ENCODE peak calls at places on chromosomes 2 and 18, in six cellular contexts. J is NT2/D1, C is K562, L is H1, O is HepG2, R is GM12878. P is an unnamed sample.

GRCh38 chr2:96505231-96505889 is at the start of gene NEURL3:
- DNase-seq in J (no peak), L (no peak), C (no peak), R (no peak), O (peak), P (peak)

GRCh38 chr2:6791682-6792081 is 74.0 kb downstream of the CMPK2 start:
- DNase-seq in C (no peak), J (no peak), R (no peak), O (no peak), L (no peak), P (no peak)

GRCh38 chr2:68379184-68379708 is 14.2 kb downstream of the PLEK start:
- DNase-seq in R (no peak), J (no peak), C (no peak), L (no peak), O (no peak), P (no peak)

GRCh38 chr18:137327-137726 is 21.0 kb upstream of the USP14 start:
- DNase-seq in J (no peak), L (no peak), R (no peak), C (no peak), O (no peak), P (no peak)

GRCh38 chr2:133972786-133973185 is 281.1 kb upstream of the MGAT5 start:
- DNase-seq in R (no peak), O (no peak), L (no peak), J (no peak), C (no peak), P (no peak)

GRCh38 chr2:232026941-232027340 is 65.4 kb downstream of the DIS3L2 start:
- DNase-seq in R (peak), O (no peak), L (no peak), J (no peak), C (no peak), P (no peak)

GRCh38 chr18:79625195-79625923 is 54.2 kb upstream of the CTDP1 start:
- DNase-seq in C (no peak), J (no peak), L (no peak), O (no peak), R (peak), P (no peak)

GRCh38 chr2:200335657-200336056 is 29.2 kb downstream of the SPATS2L start:
- DNase-seq in L (no peak), J (no peak), R (no peak), O (peak), C (no peak), P (no peak)

GRCh38 chr2:53422979-53423378 is 344.6 kb upstream of the CHAC2 start:
- DNase-seq in O (peak), R (no peak), L (peak), C (peak), J (peak), P (peak)

GRCh38 chr18:41828137-41828536 is 126.9 kb upstream of the PIK3C3 start:
- DNase-seq in C (no peak), R (no peak), O (no peak), J (no peak), L (no peak), P (no peak)
- TF ChIP-seq ZNF274 in C (no peak), R (no peak), O (no peak), J (no peak), L (no peak), P (no peak)

GRCh38 chr2:118970396-118971135 is 28.6 kb downstream of the MARCO start:
- DNase-seq in L (no peak), J (no peak), O (no peak), C (no peak), R (no peak), P (no peak)
- TF ChIP-seq ZNF274 in L (no peak), J (no peak), O (no peak), C (no peak), R (no peak), P (no peak)

GRCh38 chr2:66448592-66448991 is 13.7 kb downstream of the MEIS1 start:
- DNase-seq in O (no peak), L (no peak), C (no peak), R (no peak), J (no peak), P (no peak)

GRCh38 chr2:66446924-66447323 is 12.0 kb downstream of the MEIS1 start:
- DNase-seq in J (no peak), L (no peak), O (no peak), R (no peak), C (no peak), P (no peak)

GRCh38 chr2:66445781-66446177 is 10.9 kb downstream of the MEIS1 start:
- DNase-seq in L (no peak), J (no peak), C (no peak), O (no peak), R (no peak), P (no peak)

GRCh38 chr2:66446178-66446860 is 11.4 kb downstream of the MEIS1 start:
- DNase-seq in J (no peak), L (no peak), O (no peak), C (no peak), R (no peak), P (no peak)

GRCh38 chr2:66447676-66448075 is 12.8 kb downstream of the MEIS1 start:
- DNase-seq in J (no peak), C (no peak), O (no peak), R (no peak), L (no peak), P (no peak)
- TF ChIP-seq ZNF274 in J (no peak), C (no peak), O (no peak), R (no peak), L (no peak), P (no peak)

GRCh38 chr2:172288603-172289002 is 138.8 kb upstream of the ITGA6 start:
- DNase-seq in L (no peak), O (no peak), J (no peak), C (no peak), R (no peak), P (peak)
- TF ChIP-seq ZNF274 in L (no peak), O (no peak), J (no peak), C (no peak), R (no peak), P (no peak)

DNA sequence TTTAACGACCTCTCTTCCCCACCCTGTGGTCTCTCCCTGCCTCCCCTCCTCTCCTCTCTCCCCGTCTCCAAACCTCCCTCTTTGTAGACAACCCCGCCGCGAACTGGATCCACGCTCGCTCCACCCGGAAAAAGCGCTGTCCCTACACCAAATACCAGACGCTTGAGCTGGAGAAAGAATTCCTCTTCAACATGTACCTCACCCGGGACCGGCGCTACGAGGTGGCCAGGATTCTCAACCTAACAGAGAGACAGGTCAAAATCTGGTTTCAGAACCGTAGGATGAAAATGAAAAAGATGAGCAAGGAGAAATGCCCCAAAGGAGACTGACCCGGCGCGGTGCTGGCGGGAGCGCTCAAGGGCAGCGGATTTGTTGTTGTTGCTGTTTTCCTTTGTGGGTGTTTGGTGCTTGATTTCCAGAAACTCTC is 1.3 kb downstream of the HOXD9 start:
- DNase-seq in J (no peak), L (no peak), C (no peak), R (no peak), O (no peak), P (no peak)
- TF ChIP-seq ZNF274 in J (no peak), L (no peak), C (no peak), R (no peak), O (no peak), P (no peak)

DNA sequence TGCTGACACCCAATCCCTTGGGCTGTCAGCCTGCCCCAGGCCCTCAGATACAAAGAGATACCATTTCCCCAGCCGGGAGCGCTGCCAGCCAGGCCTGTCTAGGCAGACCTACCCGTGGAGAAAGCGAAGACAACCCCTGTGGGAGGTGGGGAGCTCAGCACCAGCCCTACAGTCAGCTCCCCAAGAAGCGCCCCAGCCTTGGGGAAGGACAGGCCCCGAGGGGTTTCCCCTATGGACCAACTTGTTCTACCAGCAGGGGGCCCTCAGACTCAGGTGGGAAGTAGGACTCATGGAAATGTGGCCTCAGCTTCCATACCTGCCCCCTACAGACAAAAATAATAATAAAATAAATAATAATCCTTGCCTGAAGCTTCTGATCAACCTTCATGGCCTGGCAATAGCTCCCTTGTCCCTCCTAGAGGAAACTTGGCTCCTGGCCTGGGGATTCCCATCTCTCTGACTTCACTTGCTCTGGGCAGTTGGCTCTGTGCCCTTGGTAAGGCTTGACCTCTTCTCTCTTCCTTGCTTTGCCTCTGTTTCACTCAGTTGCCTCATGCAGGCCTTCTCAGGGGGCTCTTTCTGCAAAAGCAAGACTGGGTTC is 7.0 kb downstream of the SLC35F6 start:
- DNase-seq in C (peak), O (peak), R (no peak), J (no peak), L (no peak), P (no peak)
- TF ChIP-seq ZNF274 in C (no peak), O (no peak), R (no peak), J (no peak), L (no peak), P (no peak)

GRCh38 chr18:62325806-62326645 is 916 bp downstream of the TNFRSF11A start:
- DNase-seq in R (no peak), C (no peak), O (no peak), L (no peak), J (no peak), P (no peak)
- TF ChIP-seq ZNF274 in R (no peak), C (no peak), O (no peak), L (no peak), J (no peak), P (no peak)

DNA sequence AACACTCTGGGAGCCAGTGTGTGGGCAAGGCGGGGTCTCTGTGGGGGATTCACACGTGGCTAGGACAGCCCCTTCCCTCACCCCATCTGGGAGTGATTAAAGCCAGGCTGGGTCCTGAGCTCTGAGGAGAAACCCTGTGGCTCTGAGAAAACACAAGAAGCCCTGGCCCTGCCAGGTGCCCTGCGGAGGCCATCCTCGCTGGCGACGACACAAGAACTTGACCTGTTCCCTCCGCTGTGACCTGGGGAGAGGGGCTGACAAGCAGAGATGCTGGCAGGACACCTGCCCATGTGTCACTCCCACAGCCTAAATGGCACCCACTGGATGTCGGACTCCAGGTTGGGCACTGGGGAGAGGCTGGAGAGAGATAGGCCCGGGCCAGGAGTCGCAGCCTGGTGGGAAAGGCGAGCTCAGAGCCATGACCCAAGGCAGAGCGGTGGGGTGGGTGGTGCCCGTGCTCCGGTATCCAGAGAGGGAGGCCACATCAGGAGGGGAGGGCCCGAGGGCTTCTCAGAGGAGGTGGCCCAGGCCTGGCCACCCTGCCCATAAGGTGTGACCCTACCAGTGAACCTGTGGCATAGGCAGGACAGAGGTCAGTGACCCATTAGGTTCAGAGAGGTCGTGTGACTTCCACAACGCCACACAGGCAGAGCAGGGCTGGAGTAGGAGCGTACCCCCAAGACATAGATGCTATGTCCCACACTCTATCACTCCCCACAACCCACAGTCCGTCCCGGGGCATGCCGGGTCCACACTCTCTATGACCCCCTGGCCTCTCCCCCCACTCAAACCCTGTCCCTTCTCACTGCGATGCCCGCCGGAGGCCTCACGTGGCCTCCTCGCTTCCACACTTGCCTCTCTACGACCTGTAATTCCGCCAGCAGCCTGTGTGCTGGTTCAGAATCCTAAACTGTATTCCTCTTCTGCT is 59.4 kb upstream of the HPCAL1 start:
- DNase-seq in J (no peak), R (no peak), O (no peak), L (no peak), C (no peak), P (no peak)
- TF ChIP-seq ZNF274 in J (no peak), R (no peak), O (no peak), L (no peak), C (no peak), P (no peak)

GRCh38 chr18:1542230-1542774 is 637.6 kb downstream of the ADCYAP1 start:
- DNase-seq in J (no peak), L (no peak), O (no peak), C (no peak), R (no peak), P (no peak)
- TF ChIP-seq ZNF274 in J (no peak), L (no peak), O (no peak), C (no peak), R (no peak), P (no peak)

DNA sequence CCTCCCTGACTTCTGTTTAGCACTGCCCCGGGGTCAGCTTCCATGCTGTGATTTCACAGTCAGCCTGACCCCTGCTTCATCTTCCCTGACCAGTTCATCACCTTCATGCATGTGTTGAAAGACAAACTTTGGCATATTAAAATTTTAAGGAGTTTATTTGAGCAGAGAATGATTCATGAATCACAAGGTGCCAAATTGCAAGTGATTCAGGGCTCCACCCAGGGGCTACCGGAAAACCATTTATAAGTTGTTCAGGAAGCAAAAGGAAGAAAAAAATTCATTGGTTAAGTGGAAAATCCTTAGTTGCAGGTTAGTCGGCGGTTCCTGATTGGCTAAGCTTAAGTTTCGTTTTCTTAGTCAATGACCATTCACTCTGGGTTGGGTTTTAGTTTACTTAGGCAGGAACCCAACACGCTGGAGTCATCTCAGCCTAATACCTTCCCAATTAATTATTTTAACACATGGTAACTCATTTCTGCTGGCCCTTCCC is 10.6 kb downstream of the IL1F10 start:
- DNase-seq in L (no peak), R (no peak), O (no peak), J (no peak), C (no peak), P (peak)
- TF ChIP-seq ZNF274 in L (no peak), R (no peak), O (no peak), J (no peak), C (no peak), P (no peak)